ENCODE peak calls at places on chromosomes 2 and 18, in ten cellular contexts. One of them, this sample, is unnamed.
A peak's percentile ranks its signal among the peaks of the same experiment; 100 is the strongest.

GRCh38 chr2:111662039-111662740 is 221.8 kb downstream of the ANAPC1 start:
- DNase-seq in AG04450: no peak
- DNase-seq in astrocyte of the spinal cord: peak; percentile 61
- DNase-seq in pancreas: no peak
- DNase-seq in glutamatergic neuron: no peak
- DNase-seq in MCF 10A: peak; percentile 67
- DNase-seq in neural crest cell: no peak
- DNase-seq in RWPE1: peak; percentile 51
- DNase-seq in ovary: no peak
- DNase-seq in brain microvascular endothelial cell: peak; percentile 42
- DNase-seq in this sample: peak; percentile 29

GRCh38 chr2:30417253-30417652 is 29.8 kb upstream of the LCLAT1 start:
- DNase-seq in AG04450: no peak
- DNase-seq in astrocyte of the spinal cord: no peak
- DNase-seq in pancreas: peak; percentile 29
- DNase-seq in glutamatergic neuron: peak; percentile 26
- DNase-seq in MCF 10A: no peak
- DNase-seq in neural crest cell: no peak
- DNase-seq in RWPE1: no peak
- DNase-seq in ovary: peak; percentile 85
- DNase-seq in brain microvascular endothelial cell: peak; percentile 16
- DNase-seq in this sample: no peak

GRCh38 chr2:217069263-217070042 is 209.6 kb upstream of the TNP1 start:
- DNase-seq in AG04450: no peak
- DNase-seq in astrocyte of the spinal cord: no peak
- DNase-seq in pancreas: no peak
- DNase-seq in glutamatergic neuron: no peak
- DNase-seq in MCF 10A: no peak
- DNase-seq in neural crest cell: no peak
- DNase-seq in RWPE1: no peak
- DNase-seq in ovary: no peak
- DNase-seq in brain microvascular endothelial cell: no peak
- DNase-seq in this sample: no peak

GRCh38 chr2:80288576-80288975 is 16.0 kb downstream of the LRRTM1 start:
- DNase-seq in AG04450: no peak
- DNase-seq in astrocyte of the spinal cord: no peak
- DNase-seq in pancreas: no peak
- DNase-seq in glutamatergic neuron: no peak
- DNase-seq in MCF 10A: peak; percentile 8
- DNase-seq in neural crest cell: no peak
- DNase-seq in RWPE1: no peak
- DNase-seq in ovary: no peak
- DNase-seq in brain microvascular endothelial cell: no peak
- DNase-seq in this sample: no peak

GRCh38 chr2:45960057-45960863 is 308.8 kb downstream of the PRKCE start:
- DNase-seq in AG04450: no peak
- DNase-seq in astrocyte of the spinal cord: no peak
- DNase-seq in pancreas: no peak
- DNase-seq in glutamatergic neuron: no peak
- DNase-seq in MCF 10A: no peak
- DNase-seq in neural crest cell: no peak
- DNase-seq in RWPE1: no peak
- DNase-seq in ovary: no peak
- DNase-seq in brain microvascular endothelial cell: no peak
- DNase-seq in this sample: no peak

GRCh38 chr18:62437520-62438329 is 85.1 kb upstream of the ZCCHC2 start:
- DNase-seq in AG04450: no peak
- DNase-seq in astrocyte of the spinal cord: no peak
- DNase-seq in pancreas: no peak
- DNase-seq in glutamatergic neuron: no peak
- DNase-seq in MCF 10A: peak; percentile 70
- DNase-seq in neural crest cell: no peak
- DNase-seq in RWPE1: peak; percentile 45
- DNase-seq in ovary: no peak
- DNase-seq in brain microvascular endothelial cell: no peak
- DNase-seq in this sample: no peak

GRCh38 chr2:119260636-119261497 is 37.2 kb downstream of the STEAP3 start:
- DNase-seq in AG04450: no peak
- DNase-seq in astrocyte of the spinal cord: peak; percentile 45
- DNase-seq in pancreas: no peak
- DNase-seq in glutamatergic neuron: no peak
- DNase-seq in MCF 10A: no peak
- DNase-seq in neural crest cell: no peak
- DNase-seq in RWPE1: no peak
- DNase-seq in ovary: no peak
- DNase-seq in brain microvascular endothelial cell: no peak
- DNase-seq in this sample: no peak

GRCh38 chr18:75438891-75439290 is 11.4 kb upstream of the SMIM21 start:
- DNase-seq in AG04450: no peak
- DNase-seq in astrocyte of the spinal cord: no peak
- DNase-seq in pancreas: no peak
- DNase-seq in glutamatergic neuron: no peak
- DNase-seq in MCF 10A: no peak
- DNase-seq in neural crest cell: no peak
- DNase-seq in RWPE1: no peak
- DNase-seq in ovary: no peak
- DNase-seq in brain microvascular endothelial cell: no peak
- DNase-seq in this sample: no peak

GRCh38 chr2:214713080-214713830 is 96.2 kb downstream of the BARD1 start:
- DNase-seq in AG04450: no peak
- DNase-seq in astrocyte of the spinal cord: no peak
- DNase-seq in pancreas: peak; percentile 17
- DNase-seq in glutamatergic neuron: no peak
- DNase-seq in MCF 10A: peak; percentile 92
- DNase-seq in neural crest cell: no peak
- DNase-seq in RWPE1: no peak
- DNase-seq in ovary: no peak
- DNase-seq in brain microvascular endothelial cell: no peak
- DNase-seq in this sample: no peak

GRCh38 chr2:20025065-20025786 is 12.8 kb upstream of the MATN3 start:
- DNase-seq in AG04450: no peak
- DNase-seq in astrocyte of the spinal cord: no peak
- DNase-seq in pancreas: no peak
- DNase-seq in glutamatergic neuron: no peak
- DNase-seq in MCF 10A: no peak
- DNase-seq in neural crest cell: no peak
- DNase-seq in RWPE1: no peak
- DNase-seq in ovary: no peak
- DNase-seq in brain microvascular endothelial cell: no peak
- DNase-seq in this sample: peak; percentile 18

GRCh38 chr2:126792993-126793392 is 105.7 kb upstream of the TEX51 start:
- DNase-seq in AG04450: no peak
- DNase-seq in astrocyte of the spinal cord: no peak
- DNase-seq in pancreas: peak; percentile 3
- DNase-seq in glutamatergic neuron: no peak
- DNase-seq in MCF 10A: no peak
- DNase-seq in neural crest cell: no peak
- DNase-seq in RWPE1: no peak
- DNase-seq in ovary: no peak
- DNase-seq in brain microvascular endothelial cell: no peak
- DNase-seq in this sample: no peak

GRCh38 chr2:103959174-103960125 is 894.5 kb upstream of the POU3F3 start:
- DNase-seq in AG04450: no peak
- DNase-seq in astrocyte of the spinal cord: peak; percentile 51
- DNase-seq in pancreas: no peak
- DNase-seq in glutamatergic neuron: peak; percentile 71
- DNase-seq in MCF 10A: peak; percentile 50
- DNase-seq in neural crest cell: peak; percentile 51
- DNase-seq in RWPE1: peak; percentile 45
- DNase-seq in ovary: no peak
- DNase-seq in brain microvascular endothelial cell: peak; percentile 28
- DNase-seq in this sample: no peak

DNA sequence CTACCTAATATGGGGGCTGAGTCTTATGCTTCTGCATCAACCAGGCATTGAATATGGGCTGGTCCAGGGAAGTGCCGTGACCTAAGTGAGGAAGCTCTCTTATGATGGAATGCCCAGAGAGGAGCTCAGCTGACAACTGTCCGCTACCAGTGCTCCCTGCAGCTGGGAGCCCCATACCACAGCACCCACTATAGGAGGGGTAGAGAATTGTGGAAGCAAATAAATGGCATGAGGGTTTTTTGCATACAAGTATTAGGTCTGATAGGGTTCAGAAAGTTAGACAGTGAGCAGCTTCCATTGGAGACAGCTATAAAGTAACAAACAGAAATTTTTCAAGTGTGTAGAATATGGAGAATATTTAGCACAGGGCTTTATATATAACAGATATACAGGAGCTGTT is 4.6 kb downstream of the TIMM21 start:
- DNase-seq in AG04450: no peak
- DNase-seq in astrocyte of the spinal cord: no peak
- DNase-seq in pancreas: no peak
- DNase-seq in glutamatergic neuron: no peak
- DNase-seq in MCF 10A: no peak
- DNase-seq in neural crest cell: no peak
- DNase-seq in RWPE1: no peak
- DNase-seq in ovary: no peak
- DNase-seq in brain microvascular endothelial cell: no peak
- DNase-seq in this sample: no peak
- TF ChIP-seq CTCF in AG04450: peak; percentile 39
- TF ChIP-seq CTCF in astrocyte of the spinal cord: peak; percentile 24
- TF ChIP-seq CTCF in pancreas: no peak
- TF ChIP-seq CTCF in glutamatergic neuron: peak; percentile 14
- TF ChIP-seq CTCF in MCF 10A: peak; percentile 30
- TF ChIP-seq CTCF in neural crest cell: no peak
- TF ChIP-seq CTCF in RWPE1: no peak
- TF ChIP-seq CTCF in ovary: no peak
- TF ChIP-seq CTCF in brain microvascular endothelial cell: peak; percentile 51
- TF ChIP-seq CTCF in this sample: peak; percentile 17

GRCh38 chr2:235495373-235496238 is 1.8 kb downstream of the AGAP1 start:
- DNase-seq in AG04450: no peak
- DNase-seq in astrocyte of the spinal cord: no peak
- DNase-seq in pancreas: no peak
- DNase-seq in glutamatergic neuron: no peak
- DNase-seq in MCF 10A: peak; percentile 29
- DNase-seq in neural crest cell: no peak
- DNase-seq in RWPE1: peak; percentile 36
- DNase-seq in ovary: no peak
- DNase-seq in brain microvascular endothelial cell: no peak
- DNase-seq in this sample: no peak

GRCh38 chr2:235492850-235493344 is 946 bp upstream of the AGAP1 start:
- DNase-seq in AG04450: no peak
- DNase-seq in astrocyte of the spinal cord: peak; percentile 43
- DNase-seq in pancreas: no peak
- DNase-seq in glutamatergic neuron: peak; percentile 38
- DNase-seq in MCF 10A: no peak
- DNase-seq in neural crest cell: no peak
- DNase-seq in RWPE1: no peak
- DNase-seq in ovary: peak; percentile 31
- DNase-seq in brain microvascular endothelial cell: peak; percentile 20
- DNase-seq in this sample: no peak

GRCh38 chr2:235494716-235495372 is 1.0 kb downstream of the AGAP1 start:
- DNase-seq in AG04450: no peak
- DNase-seq in astrocyte of the spinal cord: peak; percentile 33
- DNase-seq in pancreas: peak; percentile 49
- DNase-seq in glutamatergic neuron: peak; percentile 63
- DNase-seq in MCF 10A: peak; percentile 40
- DNase-seq in neural crest cell: peak; percentile 22
- DNase-seq in RWPE1: peak; percentile 34
- DNase-seq in ovary: peak; percentile 52
- DNase-seq in brain microvascular endothelial cell: peak; percentile 32
- DNase-seq in this sample: no peak

GRCh38 chr2:235493402-235493774 is 455 bp upstream of the AGAP1 start:
- DNase-seq in AG04450: no peak
- DNase-seq in astrocyte of the spinal cord: peak; percentile 47
- DNase-seq in pancreas: peak; percentile 44
- DNase-seq in glutamatergic neuron: no peak
- DNase-seq in MCF 10A: no peak
- DNase-seq in neural crest cell: no peak
- DNase-seq in RWPE1: no peak
- DNase-seq in ovary: no peak
- DNase-seq in brain microvascular endothelial cell: peak; percentile 33
- DNase-seq in this sample: no peak

GRCh38 chr2:235493775-235494715 is at the start of gene AGAP1:
- DNase-seq in AG04450: peak; percentile 30
- DNase-seq in astrocyte of the spinal cord: peak; percentile 90
- DNase-seq in pancreas: peak; percentile 89
- DNase-seq in glutamatergic neuron: peak; percentile 94
- DNase-seq in MCF 10A: peak; percentile 83
- DNase-seq in neural crest cell: peak; percentile 84
- DNase-seq in RWPE1: peak; percentile 85
- DNase-seq in ovary: peak; percentile 88
- DNase-seq in brain microvascular endothelial cell: peak; percentile 60
- DNase-seq in this sample: no peak
- TF ChIP-seq CTCF in AG04450: no peak
- TF ChIP-seq CTCF in astrocyte of the spinal cord: no peak
- TF ChIP-seq CTCF in pancreas: no peak
- TF ChIP-seq CTCF in glutamatergic neuron: no peak
- TF ChIP-seq CTCF in MCF 10A: no peak
- TF ChIP-seq CTCF in neural crest cell: no peak
- TF ChIP-seq CTCF in RWPE1: no peak
- TF ChIP-seq CTCF in ovary: no peak
- TF ChIP-seq CTCF in brain microvascular endothelial cell: no peak
- TF ChIP-seq CTCF in this sample: no peak

DNA sequence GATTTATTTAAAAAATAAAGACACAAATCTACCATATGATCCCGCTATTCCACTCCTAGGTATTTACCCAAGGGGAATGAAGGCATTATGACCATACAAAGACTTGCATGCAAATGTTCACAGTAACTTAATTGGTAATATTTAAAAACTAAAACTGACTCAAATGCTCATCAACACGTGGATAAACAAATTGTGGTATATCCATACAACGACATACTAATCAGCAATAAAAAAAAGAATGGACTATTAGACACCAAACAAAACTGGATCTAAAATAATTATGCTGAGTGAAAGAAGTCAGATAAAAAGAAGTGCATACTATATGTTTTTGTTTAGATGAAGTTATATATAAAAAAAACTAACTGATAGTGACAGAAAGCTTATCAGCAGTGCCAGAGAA is 428.3 kb downstream of the ZEB2 start:
- DNase-seq in AG04450: no peak
- DNase-seq in astrocyte of the spinal cord: no peak
- DNase-seq in pancreas: no peak
- DNase-seq in glutamatergic neuron: no peak
- DNase-seq in MCF 10A: no peak
- DNase-seq in neural crest cell: no peak
- DNase-seq in RWPE1: no peak
- DNase-seq in ovary: no peak
- DNase-seq in brain microvascular endothelial cell: no peak
- DNase-seq in this sample: no peak
- TF ChIP-seq CTCF in AG04450: no peak
- TF ChIP-seq CTCF in astrocyte of the spinal cord: no peak
- TF ChIP-seq CTCF in pancreas: no peak
- TF ChIP-seq CTCF in glutamatergic neuron: no peak
- TF ChIP-seq CTCF in MCF 10A: no peak
- TF ChIP-seq CTCF in neural crest cell: no peak
- TF ChIP-seq CTCF in RWPE1: no peak
- TF ChIP-seq CTCF in ovary: no peak
- TF ChIP-seq CTCF in brain microvascular endothelial cell: no peak
- TF ChIP-seq CTCF in this sample: no peak

DNA sequence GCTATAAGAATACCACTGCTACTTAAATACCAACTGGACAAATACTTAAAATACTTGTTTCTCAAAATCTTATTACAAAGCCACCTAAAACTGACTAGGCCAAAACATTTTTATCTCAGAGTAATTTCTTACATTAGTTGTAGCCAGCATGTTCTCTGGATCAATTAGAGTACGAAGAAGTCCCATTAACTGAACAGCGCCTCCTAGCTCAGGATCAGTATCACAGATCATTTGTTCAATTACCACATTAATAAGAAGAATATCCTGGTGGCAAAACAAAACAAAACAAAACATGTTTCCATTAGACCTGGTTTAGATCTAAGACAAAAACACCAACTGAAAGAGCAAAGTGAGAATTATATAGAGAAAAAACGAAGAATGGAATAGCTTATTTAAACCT is 36.0 kb downstream of the PPP4R3B start:
- DNase-seq in AG04450: no peak
- DNase-seq in astrocyte of the spinal cord: no peak
- DNase-seq in pancreas: no peak
- DNase-seq in glutamatergic neuron: no peak
- DNase-seq in MCF 10A: no peak
- DNase-seq in neural crest cell: no peak
- DNase-seq in RWPE1: no peak
- DNase-seq in ovary: no peak
- DNase-seq in brain microvascular endothelial cell: no peak
- DNase-seq in this sample: no peak
- TF ChIP-seq CTCF in AG04450: no peak
- TF ChIP-seq CTCF in astrocyte of the spinal cord: peak; percentile 36
- TF ChIP-seq CTCF in pancreas: no peak
- TF ChIP-seq CTCF in glutamatergic neuron: peak; percentile 45
- TF ChIP-seq CTCF in MCF 10A: no peak
- TF ChIP-seq CTCF in neural crest cell: peak; percentile 47
- TF ChIP-seq CTCF in RWPE1: peak; percentile 17
- TF ChIP-seq CTCF in ovary: no peak
- TF ChIP-seq CTCF in brain microvascular endothelial cell: peak; percentile 40
- TF ChIP-seq CTCF in this sample: peak; percentile 2

This sample was measured in AG09309.